ENCODE peak calls at places on chromosomes 13 and 19, in four cellular contexts. W is NCI-H1092 treated with DMSO at 0.1 percent for 48 hours, H is endothelial cell, R is amniotic stem cell. N is an unnamed sample.

GRCh38 chr13:95714142-95714832 is 37.3 kb downstream of the DNAJC3 start:
- DNase-seq in H (no peak), R (no peak), W (no peak), N (no peak)

GRCh38 chr13:40146586-40147240 is 491.3 kb downstream of the COG6 start:
- DNase-seq in R (no peak), W (no peak), H (no peak), N (no peak)

GRCh38 chr19:22733691-22734090 is 50.3 kb downstream of the ZNF99 start:
- DNase-seq in R (no peak), W (no peak), H (no peak), N (no peak)

GRCh38 chr19:33613601-33614000 is 8.2 kb upstream of the CHST8 start:
- DNase-seq in W (no peak), R (no peak), H (no peak), N (no peak)

GRCh38 chr19:10855879-10856522 is 7.8 kb downstream of the C19orf38 start:
- DNase-seq in R (no peak), H (peak), W (no peak), N (no peak)

GRCh38 chr19:50713556-50714236 is 5.9 kb downstream of the SHANK1 start:
- DNase-seq in H (no peak), W (no peak), R (no peak), N (no peak)

GRCh38 chr13:73325351-73326214 is 266.8 kb downstream of the KLF5 start:
- DNase-seq in H (no peak), W (no peak), R (no peak), N (no peak)

GRCh38 chr19:39818626-39819097 is 15.3 kb downstream of the DYRK1B start:
- DNase-seq in H (no peak), R (no peak), W (no peak), N (peak)

GRCh38 chr13:44815507-44816074 is 173.7 kb downstream of the NUFIP1 start:
- DNase-seq in W (no peak), H (no peak), R (peak), N (no peak)

GRCh38 chr13:65911546-65912193 is 1318.5 kb downstream of the PCDH9 start:
- DNase-seq in H (no peak), W (no peak), R (no peak), N (no peak)

GRCh38 chr13:106570354-106570822 is 2.5 kb upstream of the ARGLU1 start:
- DNase-seq in R (no peak), H (peak), W (no peak), N (no peak)